ENCODE peak calls at places on chromosomes 7 and 10, in nine cellular contexts. A is BE2C, K is adrenal gland, F is A549, M is aorta, D is body of pancreas, L is ovary, T is right cardiac atrium, U is psoas muscle. V is an unnamed sample. For H3K4me1, the result is how much of the 10 kb centered on the place peaks cover.

GRCh38 chr7:1569016-1569415 is 816 bp downstream of the PSMG3 start:
- DNase-seq in L (no peak), T (no peak), D (no peak), F (no peak), A (no peak), K (no peak), U (peak), M (no peak), V (no peak)

GRCh38 chr10:122098924-122099323 is 110.0 kb downstream of the TACC2 start:
- DNase-seq in A (peak), L (no peak), D (no peak), K (no peak), F (no peak), U (peak), M (no peak), T (no peak), V (peak)

GRCh38 chr10:69449841-69450240 is 1.4 kb upstream of the TSPAN15 start:
- DNase-seq in A (peak), L (peak), D (peak), K (peak), T (peak), M (no peak), U (peak), F (peak), V (peak)

GRCh38 chr7:100561491-100562194 is 12.1 kb downstream of the SAP25 start:
- DNase-seq in M (peak), L (no peak), A (no peak), K (no peak), F (no peak), T (no peak), U (no peak), D (no peak), V (no peak)

GRCh38 chr7:107318523-107319160 is 149.8 kb downstream of the HBP1 start:
- DNase-seq in F (no peak), L (no peak), U (no peak), A (no peak), K (no peak), D (no peak), T (no peak), M (no peak), V (no peak)

GRCh38 chr7:148941598-148942280 is 57.6 kb upstream of the EZH2 start:
- DNase-seq in A (peak), K (peak), D (peak), F (peak), L (peak), T (peak), M (peak), U (peak), V (peak)

GRCh38 chr7:2529161-2530075 is 9.8 kb downstream of the LFNG start:
- DNase-seq in T (peak), A (peak), D (peak), L (no peak), K (peak), F (peak), U (peak), M (no peak), V (peak)

GRCh38 chr10:63614371-63614891 is 93.2 kb downstream of the REEP3 start:
- DNase-seq in T (no peak), M (no peak), D (no peak), U (no peak), K (no peak), F (no peak), L (no peak), A (peak), V (no peak)

GRCh38 chr7:70271617-70272081 is 673.4 kb downstream of the AUTS2 start:
- DNase-seq in F (no peak), U (no peak), M (no peak), A (peak), L (no peak), T (no peak), D (no peak), K (peak), V (no peak)

GRCh38 chr7:128839751-128840177 is 9.6 kb downstream of the FLNC start:
- DNase-seq in D (no peak), F (no peak), L (no peak), A (no peak), T (peak), K (no peak), U (peak), M (no peak), V (no peak)

GRCh38 chr7:101522021-101522420 is 107.1 kb downstream of the MYL10 start:
- DNase-seq in A (no peak), M (no peak), U (no peak), K (no peak), L (no peak), F (no peak), D (no peak), T (no peak), V (no peak)

DNA sequence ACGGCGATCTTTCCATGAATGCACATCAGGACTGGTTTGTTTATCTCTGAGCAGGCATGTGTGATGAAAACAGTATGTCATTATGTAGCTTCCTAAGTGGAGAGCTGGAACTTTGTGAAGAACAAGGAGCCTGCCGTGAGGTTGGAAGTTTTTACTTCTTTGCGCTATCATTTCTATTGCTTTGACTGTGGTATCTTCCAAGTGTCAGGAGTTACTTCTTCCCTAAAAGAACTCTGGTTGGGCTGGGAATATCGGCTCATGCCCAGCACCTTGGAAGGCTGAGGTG is 167.4 kb upstream of the AHR start:
- DNase-seq in T (no peak), U (no peak), M (no peak), L (no peak), A (no peak), F (no peak), D (no peak), K (no peak), V (no peak)
- H3K4me3 ChIP-seq in T (peak), U (no peak), M (no peak), L (no peak), A (no peak), F (peak), D (no peak), K (no peak), V (no peak)

DNA sequence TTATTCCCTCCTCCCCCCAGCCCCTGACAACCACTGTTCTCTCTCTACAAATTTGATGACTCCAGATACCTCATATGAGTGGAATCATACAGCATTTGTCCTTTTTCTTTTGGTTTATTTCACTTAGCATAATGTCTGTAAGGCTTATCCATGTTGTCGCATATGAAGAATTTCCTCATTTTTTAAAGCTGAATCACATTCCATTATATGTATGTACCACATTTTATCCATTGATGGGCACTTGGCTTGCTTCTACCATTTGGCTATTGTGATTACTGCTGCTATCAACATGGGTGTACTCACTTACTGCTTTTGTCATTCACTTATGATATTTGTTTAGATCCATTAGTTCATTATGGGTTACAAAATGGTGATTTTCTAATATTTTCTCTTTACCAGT is 112.8 kb downstream of the BUB3 start:
- DNase-seq in A (no peak), M (no peak), D (no peak), K (no peak), F (no peak), U (no peak), T (no peak), L (no peak), V (no peak)
- H3K4me1 ChIP-seq in A (under half), M (under half), D (under half), K (under half), F (under half), U (under half), T (under half), L (under half), V (under half)

DNA sequence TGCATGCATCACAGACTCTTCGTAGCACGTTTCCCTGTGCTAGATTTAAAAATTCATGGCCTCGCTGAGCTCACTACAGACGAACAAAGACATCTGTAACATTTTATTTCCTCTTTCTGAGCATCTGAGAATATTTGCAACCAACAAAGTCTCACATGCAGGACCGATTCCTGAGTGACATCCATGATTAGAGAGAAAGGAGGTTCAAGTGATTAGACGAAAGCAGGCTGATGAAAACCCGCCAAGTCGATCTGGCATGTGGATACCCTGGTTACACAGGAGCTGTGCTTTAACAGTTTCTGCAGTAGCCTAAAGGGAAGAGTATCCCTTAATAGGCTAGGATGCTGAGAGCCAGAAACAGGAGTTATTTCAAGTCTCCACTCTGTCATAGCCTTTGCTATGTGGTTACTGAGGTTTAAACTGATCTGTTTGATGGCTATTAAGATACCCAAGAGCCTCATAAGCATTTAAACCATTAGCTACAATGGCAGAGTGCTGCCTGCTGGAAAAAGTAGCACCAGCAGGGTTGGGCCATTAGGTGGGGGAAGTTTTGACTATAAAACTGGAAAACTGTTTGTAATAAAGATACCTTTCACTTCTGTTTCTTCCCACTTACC is 82.4 kb downstream of the PRKCQ start:
- DNase-seq in D (no peak), F (no peak), U (no peak), A (no peak), M (no peak), L (no peak), T (no peak), K (no peak), V (no peak)
- H3K4me3 ChIP-seq in D (no peak), F (no peak), U (no peak), A (no peak), M (no peak), L (no peak), T (no peak), K (no peak), V (no peak)

GRCh38 chr7:113835367-113835766 is 83.4 kb downstream of the PPP1R3A start:
- DNase-seq in K (no peak), L (no peak), M (no peak), U (no peak), T (no peak), A (no peak), D (no peak), F (no peak), V (no peak)
- H3K4me1 ChIP-seq in K (under half), L (under half), M (under half), U (under half), T (under half), A (under half), D (under half), F (under half), V (under half)

DNA sequence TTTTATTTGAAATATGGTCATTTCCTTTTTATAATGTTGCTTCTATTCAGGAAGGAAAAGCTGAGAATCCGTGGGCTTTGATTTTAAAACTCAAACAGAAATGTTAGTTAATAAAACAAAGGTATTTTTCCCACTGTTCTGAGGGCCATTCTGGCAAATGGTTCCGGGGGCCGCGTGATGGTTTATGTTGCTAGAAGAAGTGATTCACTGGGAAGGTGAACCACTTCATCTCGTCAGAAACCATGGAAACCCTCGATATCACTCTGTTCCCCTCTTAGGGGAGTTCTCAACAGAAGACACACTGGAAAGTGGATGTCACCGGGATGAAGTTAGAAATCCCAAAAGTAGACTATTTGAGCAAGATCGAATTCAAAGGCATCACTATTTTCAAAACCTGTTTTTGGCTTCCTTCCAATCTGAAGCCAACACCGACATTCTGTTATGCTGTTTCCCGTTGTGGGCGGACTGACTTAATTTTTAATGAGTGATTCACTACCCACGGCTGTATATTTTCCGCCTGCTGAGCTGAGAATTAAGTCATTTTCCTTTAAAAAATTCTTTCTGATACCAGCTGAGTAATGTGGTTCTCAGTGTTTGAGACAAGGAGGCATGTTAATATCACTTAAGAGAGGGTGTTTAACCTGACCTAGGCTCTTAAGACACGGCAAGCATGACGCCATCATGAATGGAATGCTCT is 84.1 kb downstream of the PTPRE start:
- DNase-seq in A (no peak), U (no peak), K (no peak), T (no peak), D (no peak), L (no peak), M (no peak), F (peak), V (no peak)
- H3K4me3 ChIP-seq in A (no peak), U (no peak), K (no peak), T (no peak), D (no peak), L (no peak), M (no peak), F (peak), V (no peak)

DNA sequence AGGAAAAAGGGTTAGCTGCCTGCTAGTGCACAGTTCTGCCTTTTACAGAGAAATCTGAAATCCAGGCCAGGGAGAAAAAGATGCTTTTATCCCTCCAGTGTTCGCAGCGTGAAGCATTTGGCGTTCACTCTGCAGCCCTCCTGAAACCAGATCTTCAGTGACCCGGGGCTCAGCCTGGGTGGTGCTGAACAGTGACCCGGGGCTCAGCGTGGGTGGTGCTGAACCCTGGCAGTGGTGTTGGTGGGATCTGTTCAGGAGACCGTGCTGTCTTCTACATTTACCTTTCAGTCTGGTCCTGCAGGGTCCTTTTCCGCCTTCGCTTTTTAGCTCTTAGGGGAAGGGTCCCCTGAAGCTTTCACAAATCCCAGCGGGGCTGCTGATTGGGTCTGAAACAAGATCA is 164.7 kb upstream of the KLF6 start:
- DNase-seq in F (no peak), A (no peak), D (no peak), T (no peak), K (no peak), U (no peak), M (no peak), L (no peak), V (no peak)
- H3K4me1 ChIP-seq in F (under half), A (under half), D (under half), T (under half), K (under half), U (under half), M (under half), L (under half), V (under half)